ENCODE peak calls at places on chromosomes 16 and 17, in five cellular contexts. One of them, this sample, is unnamed.

GRCh38 chr16:31200821-31201510 is 1.6 kb downstream of the PYCARD start:
- DNase-seq in neuronal stem cell: no peak
- DNase-seq in IMR-90: no peak
- DNase-seq in mesenchymal stem cell: peak; percentile 41
- DNase-seq in mesendoderm: peak; percentile 70
- DNase-seq in this sample: peak; percentile 60

GRCh38 chr16:75714661-75715060 is 11.6 kb downstream of the CPHXL start:
- DNase-seq in mesendoderm: no peak
- DNase-seq in IMR-90: no peak
- DNase-seq in neuronal stem cell: no peak
- DNase-seq in mesenchymal stem cell: no peak
- DNase-seq in this sample: no peak

GRCh38 chr17:78175643-78175981 is 7.2 kb downstream of the SYNGR2 start:
- DNase-seq in mesenchymal stem cell: no peak
- DNase-seq in mesendoderm: no peak
- DNase-seq in IMR-90: no peak
- DNase-seq in neuronal stem cell: no peak
- DNase-seq in this sample: no peak

GRCh38 chr16:86663691-86664517 is 85.6 kb downstream of the FOXL1 start:
- DNase-seq in mesenchymal stem cell: peak; percentile 78
- DNase-seq in neuronal stem cell: no peak
- DNase-seq in mesendoderm: no peak
- DNase-seq in IMR-90: peak; percentile 28
- DNase-seq in this sample: no peak

GRCh38 chr16:87201052-87201451 is 116.1 kb downstream of the C16orf95 start:
- DNase-seq in mesenchymal stem cell: peak; percentile 98
- DNase-seq in mesendoderm: no peak
- DNase-seq in IMR-90: peak; percentile 99
- DNase-seq in neuronal stem cell: no peak
- DNase-seq in this sample: no peak

GRCh38 chr16:69889295-69889964 is 61.7 kb upstream of the CLEC18A start:
- DNase-seq in mesenchymal stem cell: no peak
- DNase-seq in neuronal stem cell: no peak
- DNase-seq in IMR-90: no peak
- DNase-seq in mesendoderm: peak; percentile 39
- DNase-seq in this sample: no peak

GRCh38 chr16:79372504-79373184 is 227.9 kb downstream of the MAF start:
- DNase-seq in mesenchymal stem cell: peak; percentile 86
- DNase-seq in neuronal stem cell: no peak
- DNase-seq in IMR-90: no peak
- DNase-seq in mesendoderm: no peak
- DNase-seq in this sample: peak; percentile 80

GRCh38 chr17:72613411-72614292 is 478.8 kb downstream of the SLC39A11 start:
- DNase-seq in IMR-90: peak; percentile 43
- DNase-seq in mesendoderm: no peak
- DNase-seq in mesenchymal stem cell: no peak
- DNase-seq in neuronal stem cell: no peak
- DNase-seq in this sample: no peak

GRCh38 chr17:57849163-57849873 is 526 bp downstream of the MRPS23 start:
- DNase-seq in mesenchymal stem cell: no peak
- DNase-seq in mesendoderm: no peak
- DNase-seq in neuronal stem cell: no peak
- DNase-seq in IMR-90: no peak
- DNase-seq in this sample: no peak

GRCh38 chr17:43755389-43755875 is 3.2 kb downstream of the SOST start:
- DNase-seq in mesendoderm: peak; percentile 85
- DNase-seq in mesenchymal stem cell: peak; percentile 33
- DNase-seq in neuronal stem cell: peak; percentile 45
- DNase-seq in IMR-90: peak; percentile 45
- DNase-seq in this sample: no peak

GRCh38 chr17:35519442-35519841 is 18.0 kb downstream of the SLFN12L start:
- DNase-seq in IMR-90: no peak
- DNase-seq in mesenchymal stem cell: no peak
- DNase-seq in mesendoderm: no peak
- DNase-seq in neuronal stem cell: no peak
- DNase-seq in this sample: no peak
- H3K4ac ChIP-seq in IMR-90: no peak overlapping the region
- H3K4ac ChIP-seq in mesenchymal stem cell: no peak overlapping the region
- H3K4ac ChIP-seq in mesendoderm: no peak overlapping the region
- H3K4ac ChIP-seq in neuronal stem cell: no peak overlapping the region
- H3K4ac ChIP-seq in this sample: no peak overlapping the region

DNA sequence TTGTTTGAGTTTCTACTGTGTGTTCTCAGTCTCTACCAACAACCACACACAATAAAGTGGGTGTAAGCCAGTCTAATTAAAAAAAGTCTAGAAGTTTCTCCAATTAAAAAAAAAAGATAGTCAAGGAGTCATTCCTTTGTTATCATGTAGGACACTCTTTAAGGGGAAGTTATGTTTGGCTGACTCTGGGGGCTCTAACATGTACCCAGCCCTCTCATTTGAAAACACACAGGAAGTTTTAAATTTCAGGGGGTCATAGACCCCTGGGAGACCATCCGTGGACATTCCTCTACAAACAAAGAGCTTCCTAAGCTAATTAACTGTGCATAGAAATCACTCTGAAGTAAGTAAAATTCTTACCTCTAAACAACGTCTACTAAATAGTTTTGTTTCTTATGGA is 66.4 kb upstream of the ADAMTS18 start:
- DNase-seq in IMR-90: no peak
- DNase-seq in mesendoderm: no peak
- DNase-seq in mesenchymal stem cell: no peak
- DNase-seq in neuronal stem cell: peak; percentile 9
- DNase-seq in this sample: no peak
- H3K4me3 ChIP-seq in IMR-90: no peak overlapping the region
- H3K4me3 ChIP-seq in mesendoderm: no peak overlapping the region
- H3K4me3 ChIP-seq in mesenchymal stem cell: no peak overlapping the region
- H3K4me3 ChIP-seq in neuronal stem cell: no peak overlapping the region
- H3K4me3 ChIP-seq in this sample: no peak overlapping the region

DNA sequence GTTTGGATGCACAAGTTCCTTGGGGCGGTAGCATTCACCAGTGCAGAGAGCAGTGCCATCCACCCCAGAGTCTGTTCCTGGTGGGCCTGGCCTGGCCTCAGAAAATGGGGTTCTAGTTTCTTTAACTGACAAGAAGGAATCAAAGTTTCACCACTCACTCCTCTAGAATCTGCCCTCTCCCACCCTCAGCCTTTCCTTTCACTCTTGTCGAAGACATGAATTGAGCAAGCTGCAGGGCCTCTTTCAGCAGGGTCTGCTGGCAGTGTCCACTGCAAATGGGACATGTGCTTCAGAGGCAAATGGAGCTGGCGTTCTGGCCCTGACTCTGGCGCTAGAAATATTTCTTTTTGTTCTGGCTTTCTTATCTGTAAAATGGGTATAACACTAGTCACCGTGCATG is 176.3 kb downstream of the LGALS9B start:
- DNase-seq in IMR-90: no peak
- DNase-seq in mesendoderm: no peak
- DNase-seq in mesenchymal stem cell: no peak
- DNase-seq in neuronal stem cell: no peak
- DNase-seq in this sample: no peak
- H3K4ac ChIP-seq in IMR-90: no peak overlapping the region
- H3K4ac ChIP-seq in mesendoderm: no peak overlapping the region
- H3K4ac ChIP-seq in mesenchymal stem cell: no peak overlapping the region
- H3K4ac ChIP-seq in neuronal stem cell: no peak overlapping the region
- H3K4ac ChIP-seq in this sample: no peak overlapping the region

GRCh38 chr16:2081201-2081600 is 33.4 kb downstream of the TSC2 start:
- DNase-seq in neuronal stem cell: no peak
- DNase-seq in IMR-90: no peak
- DNase-seq in mesenchymal stem cell: no peak
- DNase-seq in mesendoderm: no peak
- DNase-seq in this sample: no peak
- H3K4me3 ChIP-seq in neuronal stem cell: no peak overlapping the region
- H3K4me3 ChIP-seq in IMR-90: no peak overlapping the region
- H3K4me3 ChIP-seq in mesenchymal stem cell: no peak overlapping the region
- H3K4me3 ChIP-seq in mesendoderm: no peak overlapping the region
- H3K4me3 ChIP-seq in this sample: no peak overlapping the region